ENCODE peak calls at places on chromosomes 13 and 19, in seven cellular contexts. H, T, P, N, Q, A and V are unnamed samples.

GRCh38 chr19:10290876-10291553 is 1.3 kb downstream of the ICAM5 start:
- DNase-seq in H (peak; percentile 54), T (no peak), P (peak; percentile 64), N (no peak), Q (peak; percentile 65), A (peak; percentile 54), V (no peak)

GRCh38 chr13:44764334-44764733 is 188.2 kb upstream of the TSC22D1 start:
- DNase-seq in H (no peak), T (no peak), P (no peak), N (no peak), Q (peak; percentile 26), A (no peak), V (peak; percentile 45)

GRCh38 chr13:19057588-19058340 is 123.9 kb downstream of the TUBA3C start:
- DNase-seq in H (no peak), T (no peak), P (no peak), N (no peak), Q (no peak), A (no peak), V (no peak)

GRCh38 chr13:23500858-23501257 is 67.4 kb upstream of the SACS start:
- DNase-seq in H (no peak), T (peak; percentile 96), P (no peak), N (no peak), Q (no peak), A (no peak), V (peak; percentile 96)

GRCh38 chr19:10815969-10816635 is 19.9 kb downstream of the TMED1 start:
- DNase-seq in H (no peak), T (no peak), P (no peak), N (no peak), Q (no peak), A (no peak), V (no peak)

GRCh38 chr19:44846455-44847143 is 502 bp downstream of the NECTIN2 start:
- DNase-seq in H (peak; percentile 80), T (no peak), P (peak; percentile 66), N (no peak), Q (peak; percentile 95), A (peak; percentile 39), V (peak; percentile 61)

GRCh38 chr13:110524484-110525254 is 36.9 kb downstream of the RAB20 start:
- DNase-seq in H (no peak), T (no peak), P (no peak), N (no peak), Q (no peak), A (peak; percentile 93), V (no peak)

GRCh38 chr19:52007805-52008557 is at the start of gene ZNF615:
- DNase-seq in H (peak; percentile 91), T (peak; percentile 21), P (peak; percentile 92), N (peak; percentile 74), Q (peak; percentile 96), A (peak; percentile 90), V (peak; percentile 88)

GRCh38 chr19:6613711-6614110 is 22.8 kb upstream of the CD70 start:
- DNase-seq in H (no peak), T (no peak), P (no peak), N (no peak), Q (no peak), A (no peak), V (no peak)

GRCh38 chr19:648305-648704 is 8.6 kb downstream of the FGF22 start:
- DNase-seq in H (no peak), T (no peak), P (no peak), N (no peak), Q (no peak), A (no peak), V (no peak)

GRCh38 chr19:53311044-53311443 is 22.5 kb upstream of the ZNF845 start:
- DNase-seq in H (no peak), T (no peak), P (no peak), N (no peak), Q (peak; percentile 48), A (no peak), V (no peak)

GRCh38 chr19:406121-406711 is 2.7 kb downstream of the C2CD4C start:
- DNase-seq in H (peak; percentile 48), T (no peak), P (peak; percentile 40), N (no peak), Q (no peak), A (no peak), V (no peak)

GRCh38 chr19:36378625-36379509 is at the start of gene ZFP14:
- DNase-seq in H (peak; percentile 89), T (peak; percentile 49), P (peak; percentile 96), N (peak; percentile 83), Q (peak; percentile 97), A (peak; percentile 96), V (peak; percentile 92)

DNA sequence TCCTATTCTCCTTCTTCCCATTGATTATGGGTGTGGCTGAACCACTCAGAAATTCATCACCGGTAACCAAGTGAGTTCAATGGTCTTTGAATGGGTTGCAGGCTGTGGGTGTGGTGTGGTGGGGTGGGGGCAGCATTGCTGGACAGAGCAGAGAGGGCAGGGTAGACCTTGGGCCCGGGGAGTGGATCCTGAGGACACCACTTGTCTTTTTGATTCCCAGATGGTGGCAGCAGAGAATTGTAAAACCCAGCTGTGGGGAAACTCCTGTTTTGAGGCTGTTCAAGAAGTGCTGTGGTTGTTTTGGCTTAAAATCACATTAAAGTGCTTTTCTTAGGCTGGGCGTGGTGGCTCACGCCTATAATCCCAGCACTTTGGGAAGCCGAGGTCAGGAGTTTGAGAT is 45.8 kb upstream of the RGCC start:
- DNase-seq in H (peak; percentile 7), T (peak; percentile 19), P (no peak), N (no peak), Q (peak; percentile 57), A (no peak), V (peak; percentile 77)
- TF ChIP-seq CTCF in H (no peak), T (peak; percentile 49), P (peak; percentile 9), N (no peak), Q (peak; percentile 55), A (peak; percentile 28), V (peak; percentile 48)

GRCh38 chr13:92954746-92955145 is 271.9 kb upstream of the GPC6 start:
- DNase-seq in H (no peak), T (no peak), P (no peak), N (no peak), Q (no peak), A (no peak), V (no peak)

GRCh38 chr13:92963029-92963428 is 263.6 kb upstream of the GPC6 start:
- DNase-seq in H (no peak), T (no peak), P (no peak), N (no peak), Q (no peak), A (no peak), V (peak; percentile 70)

DNA sequence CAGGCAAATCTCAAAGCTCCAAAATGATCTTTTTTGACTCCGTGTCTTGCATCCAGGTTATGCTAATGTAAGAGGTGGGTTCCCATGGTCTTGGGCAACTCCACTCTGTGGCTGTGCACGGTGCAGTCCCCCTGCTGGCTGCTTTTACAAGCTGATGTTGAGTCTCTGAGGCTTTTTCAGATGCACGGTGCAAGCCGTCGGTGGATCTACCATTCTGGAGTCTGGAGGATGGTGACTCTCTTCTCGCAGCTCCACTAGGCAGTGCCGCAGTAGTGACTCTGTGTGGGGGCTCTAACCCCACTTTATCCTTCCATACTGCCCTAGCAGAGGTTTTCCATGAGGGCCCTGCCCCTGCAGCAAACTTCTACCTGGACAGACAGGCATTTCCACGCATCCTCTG is 266.8 kb upstream of the GPC6 start:
- DNase-seq in H (no peak), T (no peak), P (no peak), N (no peak), Q (no peak), A (no peak), V (no peak)
- TF ChIP-seq CTCF in H (no peak), T (no peak), P (no peak), N (no peak), Q (no peak), A (no peak), V (no peak)

GRCh38 chr13:22107549-22107948 is 436.7 kb downstream of the FGF9 start:
- DNase-seq in H (no peak), T (no peak), P (no peak), N (no peak), Q (no peak), A (no peak), V (no peak)

GRCh38 chr13:22106058-22106457 is 435.2 kb downstream of the FGF9 start:
- DNase-seq in H (no peak), T (no peak), P (no peak), N (no peak), Q (no peak), A (no peak), V (no peak)

GRCh38 chr13:22103046-22103445 is 432.2 kb downstream of the FGF9 start:
- DNase-seq in H (no peak), T (no peak), P (no peak), N (no peak), Q (no peak), A (no peak), V (no peak)

GRCh38 chr13:22102237-22102636 is 431.4 kb downstream of the FGF9 start:
- DNase-seq in H (no peak), T (no peak), P (no peak), N (no peak), Q (no peak), A (no peak), V (no peak)

DNA sequence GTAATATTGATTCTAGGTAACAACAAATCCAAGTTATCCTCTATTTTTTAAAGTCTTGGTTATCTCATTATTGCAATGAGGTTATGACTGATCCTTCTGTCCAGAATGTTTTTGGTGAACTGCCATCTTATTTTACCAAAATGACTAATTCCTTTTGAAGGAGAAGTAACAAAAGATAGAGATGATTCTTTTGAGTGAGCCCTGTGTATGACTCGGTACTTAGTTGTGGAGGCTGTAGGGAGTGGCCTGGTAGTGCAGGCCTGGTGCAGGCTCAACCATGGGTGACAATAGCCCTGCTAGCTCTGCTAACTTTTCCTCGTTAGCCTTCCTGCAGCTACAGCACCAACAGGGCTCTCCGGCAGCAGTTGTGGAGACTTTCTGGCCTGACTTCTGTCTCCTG is 432.8 kb downstream of the FGF9 start:
- DNase-seq in H (no peak), T (no peak), P (no peak), N (no peak), Q (no peak), A (no peak), V (no peak)
- TF ChIP-seq CTCF in H (no peak), T (no peak), P (no peak), N (no peak), Q (no peak), A (no peak), V (no peak)

GRCh38 chr13:101454767-101455166 is 2.3 kb downstream of the ITGBL1 start:
- DNase-seq in H (no peak), T (no peak), P (no peak), N (no peak), Q (no peak), A (no peak), V (peak; percentile 11)

GRCh38 chr13:101450749-101451130 is 1.7 kb upstream of the ITGBL1 start:
- DNase-seq in H (no peak), T (no peak), P (no peak), N (no peak), Q (no peak), A (no peak), V (no peak)

GRCh38 chr13:101451641-101452040 is 834 bp upstream of the ITGBL1 start:
- DNase-seq in H (no peak), T (no peak), P (no peak), N (no peak), Q (no peak), A (no peak), V (peak; percentile 70)

GRCh38 chr13:101453784-101454201 is 1.3 kb downstream of the ITGBL1 start:
- DNase-seq in H (no peak), T (no peak), P (no peak), N (no peak), Q (no peak), A (no peak), V (no peak)

GRCh38 chr13:101452519-101453485 is at the start of gene ITGBL1:
- DNase-seq in H (no peak), T (no peak), P (peak; percentile 61), N (no peak), Q (no peak), A (no peak), V (peak; percentile 50)
- TF ChIP-seq CTCF in H (no peak), T (no peak), P (no peak), N (no peak), Q (no peak), A (no peak), V (no peak)